ENCODE peak calls at places on chromosomes 3 and 15, in seven cellular contexts. G is Karpas-422, Z is astrocyte, L is mesendoderm, A is endodermal cell, T is HCT116, F is GM23248. K is an unnamed sample.

GRCh38 chr3:127730666-127731294 is 58.0 kb downstream of the ABTB1 start:
- DNase-seq in G (peak; percentile 57), Z (no peak), L (no peak), A (no peak), T (no peak), F (peak; percentile 35), K (no peak)

GRCh38 chr3:123521179-123521969 is 63.5 kb downstream of the HACD2 start:
- DNase-seq in G (no peak), Z (peak; percentile 53), L (no peak), A (no peak), T (no peak), F (no peak), K (no peak)

GRCh38 chr3:6657591-6657990 is 203.3 kb upstream of the GRM7 start:
- DNase-seq in G (no peak), Z (no peak), L (no peak), A (no peak), T (no peak), F (no peak), K (no peak)

GRCh38 chr3:59769132-59769531 is 719.3 kb upstream of the CFAP20DC start:
- DNase-seq in G (no peak), Z (no peak), L (no peak), A (no peak), T (no peak), F (no peak), K (no peak)

GRCh38 chr3:57079221-57079831 is 18.9 kb downstream of the SPATA12 start:
- DNase-seq in G (no peak), Z (no peak), L (peak; percentile 81), A (peak; percentile 94), T (no peak), F (peak; percentile 60), K (peak; percentile 56)

GRCh38 chr3:179421500-179421899 is 29.8 kb downstream of the GNB4 start:
- DNase-seq in G (no peak), Z (no peak), L (peak; percentile 28), A (peak; percentile 55), T (no peak), F (peak; percentile 65), K (no peak)

GRCh38 chr3:56421205-56421604 is 47.1 kb downstream of the ERC2 start:
- DNase-seq in G (no peak), Z (peak; percentile 1), L (no peak), A (no peak), T (no peak), F (no peak), K (no peak)

GRCh38 chr3:64844558-64844957 is 156.8 kb upstream of the ADAMTS9 start:
- DNase-seq in G (no peak), Z (no peak), L (no peak), A (no peak), T (no peak), F (no peak), K (no peak)

GRCh38 chr15:62153228-62153627 is 11.9 kb downstream of the C2CD4B start:
- DNase-seq in G (no peak), Z (no peak), L (no peak), A (no peak), T (no peak), F (peak; percentile 25), K (no peak)

GRCh38 chr3:98890181-98890882 is 11.2 kb downstream of the DCBLD2 start:
- DNase-seq in G (no peak), Z (no peak), L (peak; percentile 55), A (no peak), T (no peak), F (no peak), K (no peak)

DNA sequence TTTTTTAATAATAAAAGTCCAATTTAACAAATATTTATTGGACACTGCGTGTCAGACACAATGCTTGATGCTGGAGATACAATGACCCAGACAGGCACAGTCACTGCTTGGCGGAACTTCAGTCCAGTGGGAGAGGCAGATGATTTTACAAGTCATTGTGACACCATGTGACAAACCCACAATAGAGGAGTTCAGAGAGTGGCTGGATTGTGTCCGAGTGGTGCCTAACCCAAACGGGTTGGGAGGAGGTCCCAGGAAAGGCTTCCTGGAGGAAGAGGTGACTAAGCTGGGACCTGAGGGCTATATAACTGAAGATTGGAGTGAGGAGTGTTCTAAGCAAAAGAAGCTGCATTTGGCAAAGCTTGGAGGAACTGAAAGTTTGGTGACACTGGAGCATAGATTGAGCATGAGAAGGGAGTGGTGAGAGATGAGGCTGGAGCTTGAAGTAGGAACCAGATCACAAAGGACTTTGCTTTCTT is 41.4 kb downstream of the CRTC3 start:
- DNase-seq in G (peak; percentile 69), Z (no peak), L (no peak), A (no peak), T (peak; percentile 43), F (peak; percentile 85), K (no peak)
- H3K27ac ChIP-seq in G (peak overlapping the region; percentile 59), Z (no peak overlapping the region), L (no peak overlapping the region), A (no peak overlapping the region), T (no peak overlapping the region), F (peak overlapping the region; percentile 75), K (no peak overlapping the region)

GRCh38 chr3:105440113-105440512 is 73.4 kb downstream of the ALCAM start:
- DNase-seq in G (no peak), Z (no peak), L (peak; percentile 48), A (no peak), T (no peak), F (no peak), K (no peak)
- H3K4me1 ChIP-seq in G (no peaks in the 10 kb centered on the region), Z (peaks cover 5% of the 10 kb centered on the region), L (no peaks in the 10 kb centered on the region), A (peaks cover 3% of the 10 kb centered on the region), T (no peaks in the 10 kb centered on the region), F (peaks cover 33% of the 10 kb centered on the region), K (peaks cover 3% of the 10 kb centered on the region)

DNA sequence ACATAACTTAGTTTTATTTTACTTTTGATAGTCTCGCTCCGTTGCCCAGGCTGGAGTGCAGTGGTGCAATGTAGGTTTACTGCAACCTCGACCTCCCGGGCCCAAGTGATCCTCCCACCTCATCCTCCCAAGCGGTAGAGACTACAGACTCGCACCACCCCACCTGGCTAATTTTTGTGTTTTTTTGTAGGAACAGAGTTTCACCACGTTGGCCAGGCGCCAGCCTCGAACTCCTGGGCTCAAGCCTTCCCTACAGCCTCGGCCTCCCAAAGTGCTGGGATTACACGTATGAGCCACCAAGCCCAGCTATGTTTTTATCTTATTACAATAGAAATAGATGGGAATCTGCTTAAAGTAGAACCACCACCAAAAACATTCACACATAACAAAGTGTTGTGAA is 2.9 kb downstream of the RNU5A-1 start:
- DNase-seq in G (no peak), Z (no peak), L (no peak), A (no peak), T (no peak), F (no peak), K (no peak)
- H3K9ac ChIP-seq in G (no peak overlapping the region), Z (no peak overlapping the region), L (no peak overlapping the region), A (no peak overlapping the region), T (no peak overlapping the region), F (no peak overlapping the region), K (no peak overlapping the region)

GRCh38 chr15:100758554-100758953 is 121.1 kb upstream of the ALDH1A3 start:
- DNase-seq in G (no peak), Z (no peak), L (no peak), A (no peak), T (no peak), F (no peak), K (no peak)
- H3K27ac ChIP-seq in G (no peak overlapping the region), Z (no peak overlapping the region), L (no peak overlapping the region), A (no peak overlapping the region), T (peak overlapping the region; percentile 50), F (peak overlapping the region; percentile 78), K (no peak overlapping the region)

K was measured in neuronal stem cell.